ENCODE peak calls at places on chromosomes 5 and 9, in eight cellular contexts. C is fibroblast of lung; O is trophoblast cell; M is HepG2; Y is CD8-positive, alpha-beta T cell; H is thoracic aorta; Q is H1; G is PC-3. V is an unnamed sample.

GRCh38 chr5:138352071-138352721 is at the start of gene KDM3B:
- DNase-seq in C (peak; percentile 72), O (peak; percentile 97), M (peak; percentile 76), Y (peak; percentile 96), H (no peak), Q (peak; percentile 83), G (peak; percentile 87), V (peak; percentile 92)

GRCh38 chr5:14201325-14202061 is 58.4 kb downstream of the TRIO start:
- DNase-seq in C (peak; percentile 90), O (no peak), M (no peak), Y (no peak), H (no peak), Q (no peak), G (peak; percentile 36), V (no peak)

GRCh38 chr5:100902406-100903035 is 561 bp downstream of the ST8SIA4 start:
- DNase-seq in C (no peak), O (peak; percentile 26), M (no peak), Y (peak; percentile 53), H (no peak), Q (no peak), G (peak; percentile 24), V (no peak)

GRCh38 chr9:38318755-38319495 is 73.6 kb upstream of the ALDH1B1 start:
- DNase-seq in C (no peak), O (no peak), M (no peak), Y (no peak), H (no peak), Q (no peak), G (no peak), V (peak; percentile 11)

GRCh38 chr5:169374761-169375160 is 73.8 kb upstream of the SLIT3 start:
- DNase-seq in C (peak; percentile 36), O (no peak), M (no peak), Y (no peak), H (no peak), Q (no peak), G (peak; percentile 14), V (peak; percentile 47)

GRCh38 chr5:37888476-37888875 is 48.6 kb upstream of the GDNF start:
- DNase-seq in C (peak; percentile 70), O (no peak), M (no peak), Y (no peak), H (no peak), Q (no peak), G (peak; percentile 58), V (no peak)

GRCh38 chr9:755454-756381 is 85.8 kb upstream of the DMRT1 start:
- DNase-seq in C (peak; percentile 96), O (peak; percentile 76), M (peak; percentile 93), Y (peak; percentile 37), H (no peak), Q (no peak), G (peak; percentile 70), V (peak; percentile 47)

GRCh38 chr9:19231126-19232035 is 888 bp downstream of the DENND4C start:
- DNase-seq in C (peak; percentile 26), O (peak; percentile 42), M (no peak), Y (no peak), H (no peak), Q (no peak), G (peak; percentile 4), V (peak; percentile 35)

GRCh38 chr5:143145388-143145787 is 258.1 kb downstream of the NR3C1 start:
- DNase-seq in C (no peak), O (no peak), M (no peak), Y (no peak), H (no peak), Q (no peak), G (no peak), V (no peak)

GRCh38 chr9:93642961-93643360 is 66.6 kb downstream of the PHF2 start:
- DNase-seq in C (peak; percentile 81), O (no peak), M (no peak), Y (no peak), H (no peak), Q (no peak), G (peak; percentile 42), V (peak; percentile 30)

GRCh38 chr5:132389453-132390286 is 20.2 kb downstream of the SLC22A5 start:
- DNase-seq in C (peak; percentile 100), O (peak; percentile 98), M (no peak), Y (no peak), H (peak; percentile 72), Q (no peak), G (peak; percentile 98), V (peak; percentile 100)

GRCh38 chr9:32431940-32432555 is 47.6 kb downstream of the ACO1 start:
- DNase-seq in C (peak; percentile 52), O (peak; percentile 27), M (peak; percentile 33), Y (peak; percentile 55), H (no peak), Q (no peak), G (peak; percentile 36), V (peak; percentile 26)

GRCh38 chr9:37719526-37719925 is 34.1 kb upstream of the TRMT10B start:
- DNase-seq in C (no peak), O (no peak), M (no peak), Y (no peak), H (no peak), Q (no peak), G (no peak), V (no peak)

GRCh38 chr5:134127988-134128647 is 13.6 kb downstream of the TCF7 start:
- DNase-seq in C (no peak), O (peak; percentile 13), M (no peak), Y (no peak), H (no peak), Q (no peak), G (no peak), V (no peak)

GRCh38 chr9:134219721-134220060 is 55.3 kb upstream of the RNU6ATAC start:
- DNase-seq in C (no peak), O (no peak), M (no peak), Y (no peak), H (no peak), Q (no peak), G (no peak), V (no peak)

GRCh38 chr5:160342413-160342941 is 27.9 kb downstream of the C1QTNF2 start:
- DNase-seq in C (peak; percentile 83), O (no peak), M (no peak), Y (no peak), H (no peak), Q (no peak), G (peak; percentile 59), V (no peak)

GRCh38 chr5:42886612-42887011 is 74.9 kb upstream of the SELENOP start:
- DNase-seq in C (no peak), O (peak; percentile 3), M (no peak), Y (no peak), H (no peak), Q (no peak), G (no peak), V (no peak)

GRCh38 chr5:96381526-96381925 is 51.5 kb downstream of the PCSK1 start:
- DNase-seq in C (no peak), O (no peak), M (peak; percentile 72), Y (no peak), H (no peak), Q (no peak), G (no peak), V (no peak)

GRCh38 chr5:171858303-171858702 is 72.7 kb downstream of the SMIM23 start:
- DNase-seq in C (no peak), O (peak; percentile 51), M (peak; percentile 19), Y (no peak), H (no peak), Q (no peak), G (peak; percentile 49), V (no peak)

GRCh38 chr5:167867281-167867680 is 424.2 kb upstream of the WWC1 start:
- DNase-seq in C (no peak), O (no peak), M (no peak), Y (no peak), H (no peak), Q (no peak), G (no peak), V (no peak)

GRCh38 chr9:93013856-93014582 is 44.5 kb upstream of the SUSD3 start:
- DNase-seq in C (no peak), O (no peak), M (no peak), Y (peak; percentile 45), H (no peak), Q (no peak), G (no peak), V (peak; percentile 31)

GRCh38 chr5:107592515-107592914 is 78.2 kb downstream of the EFNA5 start:
- DNase-seq in C (no peak), O (no peak), M (no peak), Y (no peak), H (no peak), Q (no peak), G (no peak), V (no peak)

GRCh38 chr9:18390393-18390792 is 83.6 kb upstream of the ADAMTSL1 start:
- DNase-seq in C (no peak), O (no peak), M (no peak), Y (no peak), H (no peak), Q (no peak), G (no peak), V (no peak)

GRCh38 chr9:5712651-5713360 is 83.9 kb downstream of the RIC1 start:
- DNase-seq in C (no peak), O (no peak), M (peak; percentile 31), Y (no peak), H (no peak), Q (no peak), G (no peak), V (no peak)

GRCh38 chr9:5708414-5708813 is 79.5 kb downstream of the RIC1 start:
- DNase-seq in C (no peak), O (no peak), M (no peak), Y (no peak), H (no peak), Q (no peak), G (no peak), V (no peak)
- H3K9me3 ChIP-seq in C (no peaks in the 10 kb centered on the region), O (no peaks in the 10 kb centered on the region), M (peaks cover 13% of the 10 kb centered on the region), Y (no peaks in the 10 kb centered on the region), H (peaks cover 9% of the 10 kb centered on the region), Q (peaks cover 13% of the 10 kb centered on the region), G (peaks cover 4% of the 10 kb centered on the region), V (no peaks in the 10 kb centered on the region)

DNA sequence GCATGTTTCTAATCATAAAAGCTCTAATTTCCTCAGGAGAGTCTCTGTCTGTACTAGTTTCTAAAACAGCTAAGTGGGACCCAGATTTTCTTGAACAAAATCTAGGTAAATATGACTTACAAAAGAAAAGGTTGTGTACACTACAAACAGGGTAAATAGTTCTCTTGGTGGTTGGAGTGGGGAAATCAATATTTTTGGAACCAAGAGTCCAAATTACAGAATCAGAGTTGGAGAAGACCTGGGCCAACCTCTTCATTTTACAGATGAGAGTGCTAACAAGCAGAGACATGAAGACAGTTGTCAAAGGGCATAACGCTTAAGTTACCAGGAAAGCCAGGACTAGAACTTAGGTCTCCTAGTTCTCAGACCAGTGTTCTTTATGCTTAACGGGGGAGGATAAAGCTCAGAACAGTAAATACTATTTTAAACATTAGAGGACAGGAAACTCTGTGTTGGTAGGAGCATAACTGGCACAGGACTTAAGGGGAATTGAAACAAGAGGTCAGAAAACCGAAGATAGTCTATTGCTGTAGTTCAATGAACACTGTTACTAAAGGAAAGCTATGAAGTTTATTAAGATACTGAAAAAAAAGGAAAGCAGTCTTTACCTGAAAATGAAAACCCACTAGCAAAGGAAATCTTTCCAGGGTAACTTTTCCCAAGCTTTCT is 9.3 kb upstream of the GOLGA1 start:
- DNase-seq in C (no peak), O (no peak), M (peak; percentile 71), Y (no peak), H (no peak), Q (no peak), G (no peak), V (no peak)
- H3K27ac ChIP-seq in C (no peak overlapping the region), O (no peak overlapping the region), M (peak overlapping the region; percentile 71), Y (no peak overlapping the region), H (no peak overlapping the region), Q (no peak overlapping the region), G (no peak overlapping the region), V (no peak overlapping the region)

GRCh38 chr5:141272906-141273305 is 27.7 kb downstream of the PCDHB15 start:
- DNase-seq in C (no peak), O (no peak), M (no peak), Y (no peak), H (no peak), Q (peak; percentile 3), G (no peak), V (no peak)
- H3K9me3 ChIP-seq in C (no peaks in the 10 kb centered on the region), O (peaks cover 7% of the 10 kb centered on the region), M (peaks cover 92% of the 10 kb centered on the region), Y (peaks cover 20% of the 10 kb centered on the region), H (peaks cover 92% of the 10 kb centered on the region), Q (peaks cover 25% of the 10 kb centered on the region), G (no peaks in the 10 kb centered on the region), V (peaks cover 47% of the 10 kb centered on the region)

GRCh38 chr5:176995896-176996767 is 10.4 kb downstream of the UIMC1 start:
- DNase-seq in C (peak; percentile 72), O (peak; percentile 64), M (no peak), Y (no peak), H (no peak), Q (no peak), G (peak; percentile 60), V (no peak)
- H3K27ac ChIP-seq in C (peak overlapping the region; percentile 31), O (no peak overlapping the region), M (peak overlapping the region; percentile 21), Y (no peak overlapping the region), H (peak overlapping the region; percentile 3), Q (no peak overlapping the region), G (peak overlapping the region; percentile 70), V (no peak overlapping the region)